ENCODE peak calls at places on chromosomes 4 and X, in seven cellular contexts. E is effector CD4-positive, alpha-beta T cell; P is activated naive CD4-positive, alpha-beta T cell; T is ELF-1; Z is Caki2; J is frontal cortex; X is stimulated activated CD4-positive, alpha-beta T cell treated with anti-CD3 and anti-CD28 coated beads, Interleukin-2, amount 100 ng/mL, for 48 hours. L is an unnamed sample.

GRCh38 chrX:148412006-148412405 is 88.4 kb upstream of the AFF2 start:
- DNase-seq in E (no peak), P (no peak), T (no peak), Z (no peak), J (no peak), X (no peak), L (no peak)

GRCh38 chrX:54640721-54641120 is 110.7 kb downstream of the GNL3L start:
- DNase-seq in E (no peak), P (no peak), T (peak), Z (no peak), J (no peak), X (no peak), L (no peak)

GRCh38 chr4:18689308-18689915 is 667.9 kb upstream of the LCORL start:
- DNase-seq in E (peak), P (no peak), T (peak), Z (peak), J (peak), X (peak), L (peak)

GRCh38 chrX:439719-440118 is 53.0 kb upstream of the PPP2R3B start:
- DNase-seq in E (no peak), P (no peak), T (no peak), Z (no peak), J (no peak), X (no peak), L (no peak)

GRCh38 chrX:31499120-31499519 is 427.3 kb upstream of the FTHL17 start:
- DNase-seq in E (no peak), P (no peak), T (peak), Z (peak), J (no peak), X (no peak), L (no peak)

GRCh38 chr4:114512595-114513295 is 85.9 kb upstream of the UGT8 start:
- DNase-seq in E (no peak), P (no peak), T (no peak), Z (no peak), J (no peak), X (no peak), L (no peak)

GRCh38 chrX:71607488-71607887 is 10.8 kb downstream of the CXCR3 start:
- DNase-seq in E (no peak), P (no peak), T (no peak), Z (no peak), J (no peak), X (no peak), L (no peak)

GRCh38 chr4:17085416-17085815 is 187.0 kb upstream of the LDB2 start:
- DNase-seq in E (no peak), P (no peak), T (no peak), Z (no peak), J (no peak), X (no peak), L (no peak)

GRCh38 chr4:127622923-127623754 is 9.6 kb upstream of the INTU start:
- DNase-seq in E (no peak), P (no peak), T (peak), Z (peak), J (peak), X (no peak), L (no peak)

L was measured in activated CD4-positive, alpha-beta memory T cell treated with anti-CD3 and anti-CD28 coated beads, Interleukin-2, amount 10 ng/mL, durations not matched to agents 7 days and 5 days.